ENCODE peak calls at places on chromosomes 4 and X, in six cellular contexts. S, L, J, O, I and B are unnamed samples.
A peak's percentile ranks its signal among the peaks of the same experiment; 100 is the strongest.

GRCh38 chr4:177573487-177573886 is 131.2 kb upstream of the AGA start:
- DNase-seq in S (peak; percentile 94), J (no peak), I (no peak), O (no peak), L (no peak), B (peak; percentile 40)

GRCh38 chr4:6109842-6110560 is 90.3 kb downstream of the JAKMIP1 start:
- DNase-seq in I (no peak), L (no peak), S (no peak), J (no peak), O (peak; percentile 16), B (no peak)

GRCh38 chr4:8112036-8112576 is 46.5 kb downstream of the ABLIM2 start:
- DNase-seq in O (no peak), S (no peak), J (no peak), L (no peak), I (no peak), B (no peak)

GRCh38 chr4:8029689-8030088 is 90.0 kb upstream of the AFAP1 start:
- DNase-seq in S (no peak), J (no peak), O (no peak), L (no peak), I (no peak), B (no peak)

GRCh38 chrX:135632353-135632752 is 81.1 kb upstream of the CT45A1 start:
- DNase-seq in I (no peak), J (no peak), O (peak; percentile 53), S (no peak), L (no peak), B (no peak)

GRCh38 chr4:32748498-32748897 is 2028.3 kb downstream of the PCDH7 start:
- DNase-seq in O (no peak), S (peak; percentile 14), J (no peak), I (no peak), L (no peak), B (no peak)

GRCh38 chr4:8746523-8747466 is 124.8 kb downstream of the HMX1 start:
- DNase-seq in L (no peak), S (no peak), J (no peak), I (no peak), O (no peak), B (no peak)

GRCh38 chrX:14291626-14292025 is 237.7 kb upstream of the GLRA2 start:
- DNase-seq in J (no peak), L (no peak), O (no peak), S (no peak), I (no peak), B (no peak)

GRCh38 chrX:123570011-123570590 is 162.8 kb downstream of the THOC2 start:
- DNase-seq in I (no peak), S (no peak), J (no peak), L (no peak), O (no peak), B (no peak)

GRCh38 chr4:137531121-137531520 is 1.2 kb downstream of the PCDH18 start:
- DNase-seq in I (no peak), J (peak; percentile 35), S (no peak), L (no peak), O (no peak), B (no peak)

GRCh38 chr4:102935716-102936115 is 66.9 kb downstream of the CISD2 start:
- DNase-seq in I (no peak), O (no peak), J (no peak), S (no peak), L (no peak), B (no peak)

GRCh38 chr4:92091335-92091734 is 212.4 kb upstream of the GRID2 start:
- DNase-seq in S (no peak), I (no peak), L (no peak), J (no peak), O (peak; percentile 5), B (no peak)

GRCh38 chrX:74249963-74250362 is 54.0 kb upstream of the ZCCHC13 start:
- DNase-seq in L (no peak), I (no peak), J (no peak), O (no peak), S (no peak), B (no peak)

GRCh38 chr4:169334335-169334734 is 63.6 kb upstream of the SH3RF1 start:
- DNase-seq in S (no peak), L (no peak), O (no peak), J (no peak), I (no peak), B (no peak)

GRCh38 chrX:150223176-150224015 is 139.7 kb upstream of the MAMLD1 start:
- DNase-seq in L (no peak), S (no peak), I (no peak), O (no peak), J (no peak), B (no peak)

GRCh38 chr4:16125571-16126445 is 42.0 kb upstream of the PROM1 start:
- DNase-seq in I (no peak), J (no peak), S (no peak), O (no peak), L (no peak), B (no peak)

GRCh38 chr4:77773101-77773500 is 46.1 kb downstream of the CNOT6L start:
- DNase-seq in S (peak; percentile 49), O (no peak), I (no peak), J (no peak), L (no peak), B (no peak)

GRCh38 chrX:17692709-17693346 is 44.5 kb upstream of the SCML1 start:
- DNase-seq in O (no peak), L (no peak), I (no peak), S (no peak), J (no peak), B (no peak)

GRCh38 chr4:139866270-139866962 is 200.8 kb downstream of the MGST2 start:
- DNase-seq in O (no peak), L (no peak), I (peak; percentile 68), J (no peak), S (peak; percentile 21), B (no peak)